ENCODE peak calls at places on chromosome 18, in four cellular contexts. C, T, A and L are unnamed samples.
A peak's percentile ranks its signal among the peaks of the same experiment; 100 is the strongest.

GRCh38 chr18:79047556-79048244 is 21.5 kb upstream of the ATP9B start:
- DNase-seq in C (no peak), T (no peak), A (no peak), L (no peak)

GRCh38 chr18:2846638-2847340 is at the start of gene EMILIN2:
- DNase-seq in C (peak; percentile 78), T (peak; percentile 81), A (no peak), L (peak; percentile 57)

GRCh38 chr18:32730620-32731021 is 42.2 kb downstream of the KLHL14 start:
- DNase-seq in C (no peak), T (no peak), A (no peak), L (no peak)

GRCh38 chr18:25033747-25034471 is 318.1 kb downstream of the ZNF521 start:
- DNase-seq in C (no peak), T (no peak), A (no peak), L (no peak)

GRCh38 chr18:77948571-77948970 is 698.9 kb downstream of the GALR1 start:
- DNase-seq in C (no peak), T (no peak), A (no peak), L (no peak)

GRCh38 chr18:45046226-45046625 is 365.5 kb downstream of the SETBP1 start:
- DNase-seq in C (no peak), T (no peak), A (no peak), L (no peak)

GRCh38 chr18:46738491-46738890 is 18.4 kb downstream of the ST8SIA5 start:
- DNase-seq in C (no peak), T (no peak), A (no peak), L (no peak)

GRCh38 chr18:75607701-75608100 is 180.2 kb upstream of the SMIM21 start:
- DNase-seq in C (no peak), T (no peak), A (no peak), L (no peak)

GRCh38 chr18:76246579-76246978 is 248.5 kb downstream of the ZNF516 start:
- DNase-seq in C (no peak), T (no peak), A (no peak), L (no peak)

GRCh38 chr18:24552218-24552617 is 91.8 kb downstream of the HRH4 start:
- DNase-seq in C (no peak), T (no peak), A (no peak), L (no peak)

GRCh38 chr18:35697869-35698268 is 116.3 kb downstream of the GALNT1 start:
- DNase-seq in C (no peak), T (no peak), A (no peak), L (no peak)

GRCh38 chr18:681985-682384 is 24.5 kb downstream of the TYMS start:
- DNase-seq in C (no peak), T (no peak), A (no peak), L (no peak)

GRCh38 chr18:10304853-10305252 is 149.6 kb upstream of the APCDD1 start:
- DNase-seq in C (no peak), T (no peak), A (peak; percentile 92), L (no peak)

GRCh38 chr18:38644875-38645641 is 1079.5 kb upstream of the CELF4 start:
- DNase-seq in C (no peak), T (no peak), A (no peak), L (no peak)

GRCh38 chr18:10417191-10417590 is 37.2 kb upstream of the APCDD1 start:
- DNase-seq in C (no peak), T (no peak), A (no peak), L (no peak)

GRCh38 chr18:37779220-37779619 is 213.6 kb upstream of the CELF4 start:
- DNase-seq in C (no peak), T (no peak), A (no peak), L (no peak)

GRCh38 chr18:23998018-23998417 is 16.5 kb upstream of the TTC39C start:
- DNase-seq in C (no peak), T (no peak), A (no peak), L (no peak)

GRCh38 chr18:74351354-74351753 is 35.7 kb downstream of the C18orf63 start:
- DNase-seq in C (no peak), T (no peak), A (peak; percentile 85), L (no peak)

GRCh38 chr18:66043009-66043408 is 292.2 kb downstream of the CDH7 start:
- DNase-seq in C (no peak), T (no peak), A (no peak), L (no peak)

GRCh38 chr18:1018211-1018651 is 113.6 kb downstream of the ADCYAP1 start:
- DNase-seq in C (no peak), T (no peak), A (no peak), L (no peak)

GRCh38 chr18:10936211-10937053 is 212.9 kb downstream of the PIEZO2 start:
- DNase-seq in C (no peak), T (no peak), A (no peak), L (no peak)

GRCh38 chr18:33711514-33711913 is 133.5 kb downstream of the ASXL3 start:
- DNase-seq in C (no peak), T (no peak), A (no peak), L (no peak)

GRCh38 chr18:55778731-55779460 is 190.9 kb upstream of the TCF4 start:
- DNase-seq in C (no peak), T (no peak), A (no peak), L (no peak)

GRCh38 chr18:31424383-31424988 is 23.1 kb upstream of the DSG3 start:
- DNase-seq in C (peak; percentile 71), T (no peak), A (no peak), L (peak; percentile 57)

GRCh38 chr18:45248240-45248903 is 366.9 kb upstream of the SLC14A2 start:
- DNase-seq in C (peak; percentile 79), T (peak; percentile 81), A (peak; percentile 64), L (no peak)

GRCh38 chr18:12744103-12744502 is 41.3 kb downstream of the PSMG2 start:
- DNase-seq in C (peak; percentile 33), T (no peak), A (peak; percentile 60), L (no peak)

GRCh38 chr18:35267809-35268208 is 22.2 kb downstream of the ZSCAN30 start:
- DNase-seq in C (no peak), T (no peak), A (no peak), L (no peak)

GRCh38 chr18:3912705-3913104 is 462.7 kb downstream of the TGIF1 start:
- DNase-seq in C (no peak), T (no peak), A (no peak), L (no peak)

GRCh38 chr18:55144226-55144625 is 185.0 kb upstream of the CCDC68 start:
- DNase-seq in C (no peak), T (no peak), A (no peak), L (no peak)

GRCh38 chr18:44798433-44799048 is 117.9 kb downstream of the SETBP1 start:
- DNase-seq in C (peak; percentile 79), T (no peak), A (no peak), L (no peak)

GRCh38 chr18:28281400-28281799 is 104.5 kb upstream of the CDH2 start:
- DNase-seq in C (no peak), T (no peak), A (no peak), L (no peak)

GRCh38 chr18:54090856-54091255 is 133.6 kb downstream of the MBD2 start:
- DNase-seq in C (no peak), T (no peak), A (no peak), L (no peak)

DNA sequence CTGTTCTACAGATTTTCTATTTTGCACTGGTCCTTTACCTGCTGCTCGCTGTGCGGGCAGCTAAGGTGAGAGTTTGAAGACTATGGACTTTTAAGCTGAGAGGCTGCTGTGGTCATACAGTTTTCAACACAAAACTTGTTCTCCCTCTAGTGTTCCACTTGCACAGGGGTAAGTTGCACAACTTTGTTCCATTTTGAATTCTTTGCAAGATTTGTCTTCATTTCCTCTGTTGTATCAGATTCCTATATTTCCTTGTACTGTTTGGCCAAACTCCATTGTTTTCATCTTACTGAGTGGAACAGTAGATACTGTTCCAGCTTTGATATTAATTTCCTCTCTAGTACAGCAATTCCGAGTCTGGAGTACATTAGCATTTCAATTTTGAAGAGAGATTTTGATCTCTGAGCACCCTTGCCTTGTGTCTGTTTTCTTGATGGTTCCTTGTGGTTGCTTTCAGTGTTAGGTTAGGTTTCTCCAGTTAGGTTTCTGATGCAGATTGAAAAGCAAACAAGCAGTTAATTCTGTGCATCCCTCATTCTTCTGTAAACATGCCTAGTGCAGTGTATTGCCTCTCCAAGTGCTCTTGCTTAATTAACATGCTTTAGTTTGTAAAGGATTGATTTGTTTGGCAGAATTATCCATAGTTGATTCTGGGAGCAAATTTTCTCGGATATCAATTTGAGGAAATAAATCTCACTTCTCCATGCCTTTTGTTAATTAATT is 188.8 kb downstream of the PTPRM start:
- DNase-seq in C (no peak), T (no peak), A (peak; percentile 17), L (no peak)
- TF ChIP-seq CTCF in C (peak; percentile 60), T (no peak), A (peak; percentile 30), L (no peak)

GRCh38 chr18:58542426-58543159 is 86.3 kb downstream of the ALPK2 start:
- DNase-seq in C (no peak), T (no peak), A (no peak), L (no peak)

GRCh38 chr18:58539659-58540380 is 89.1 kb downstream of the ALPK2 start:
- DNase-seq in C (no peak), T (no peak), A (no peak), L (no peak)

GRCh38 chr18:58540381-58540943 is 88.4 kb downstream of the ALPK2 start:
- DNase-seq in C (no peak), T (no peak), A (no peak), L (no peak)

GRCh38 chr18:58541789-58542425 is 87.0 kb downstream of the ALPK2 start:
- DNase-seq in C (no peak), T (no peak), A (peak; percentile 89), L (no peak)

GRCh38 chr18:58541137-58541788 is 87.6 kb downstream of the ALPK2 start:
- DNase-seq in C (no peak), T (no peak), A (no peak), L (no peak)
- TF ChIP-seq CTCF in C (peak; percentile 15), T (no peak), A (no peak), L (no peak)

GRCh38 chr18:50143891-50144290 is 51.1 kb downstream of the MYO5B start:
- DNase-seq in C (no peak), T (no peak), A (no peak), L (no peak)

GRCh38 chr18:50144535-50144934 is 50.4 kb downstream of the MYO5B start:
- DNase-seq in C (no peak), T (no peak), A (no peak), L (no peak)

GRCh38 chr18:50138181-50139064 is 56.5 kb downstream of the MYO5B start:
- DNase-seq in C (no peak), T (no peak), A (no peak), L (no peak)

GRCh38 chr18:50142441-50143120 is 52.4 kb downstream of the MYO5B start:
- DNase-seq in C (no peak), T (no peak), A (no peak), L (no peak)

DNA sequence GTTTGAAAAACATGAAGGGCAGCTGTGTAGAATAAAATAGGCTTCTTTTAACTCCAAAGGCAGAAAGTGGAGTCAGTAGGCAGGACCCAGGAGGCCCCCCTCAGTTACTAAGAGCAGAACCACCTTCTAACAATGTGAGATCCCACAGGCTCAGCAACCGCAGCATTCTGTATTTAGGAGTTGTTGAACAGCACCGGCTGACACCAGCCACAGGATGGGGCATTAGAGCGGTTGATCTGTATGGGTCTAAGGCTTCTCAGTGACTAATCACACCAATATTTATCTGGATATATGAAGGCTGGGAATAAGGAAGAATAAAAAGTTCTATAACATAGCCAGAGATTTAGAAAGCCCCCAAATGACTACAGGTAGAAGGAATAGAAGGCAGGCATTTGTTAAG is 51.7 kb downstream of the MYO5B start:
- DNase-seq in C (no peak), T (no peak), A (no peak), L (no peak)
- TF ChIP-seq CTCF in C (no peak), T (no peak), A (no peak), L (no peak)

GRCh38 chr18:5456577-5457466 is 87.0 kb downstream of the EPB41L3 start:
- DNase-seq in C (peak; percentile 37), T (no peak), A (no peak), L (peak; percentile 21)
- TF ChIP-seq CTCF in C (peak; percentile 60), T (peak; percentile 17), A (no peak), L (peak; percentile 47)